ENCODE peak calls at places on chromosomes 3 and 15, in nine cellular contexts. A is CD4-positive, alpha-beta memory T cell; Z is body of pancreas; B is ovary; K is fibroblast of lung; G is endodermal cell; H is neural progenitor cell; E is SJSA1; F is upper lobe of left lung. M is an unnamed sample. For H3K4me1 and H3K9me3, the result is how much of the 10 kb centered on the place peaks cover.

GRCh38 chr15:70772402-70772801 is 9.0 kb upstream of the UACA start:
- DNase-seq in E (no peak), G (no peak), K (no peak), A (no peak), Z (no peak), B (no peak), H (no peak), F (no peak), M (no peak)

GRCh38 chr3:22372292-22372949 is 621.4 kb upstream of the ZNF385D start:
- DNase-seq in Z (no peak), F (peak), B (no peak), A (no peak), G (peak), K (peak), E (no peak), H (peak), M (peak)

GRCh38 chr3:40044487-40044886 is 235.1 kb downstream of the MYRIP start:
- DNase-seq in E (no peak), A (no peak), F (no peak), H (no peak), G (no peak), Z (no peak), K (peak), B (no peak), M (no peak)

GRCh38 chr15:74301583-74302374 is 65.7 kb downstream of the CCDC33 start:
- DNase-seq in E (no peak), B (no peak), G (no peak), K (no peak), Z (no peak), F (no peak), H (peak), A (no peak), M (no peak)

GRCh38 chr3:187610926-187611545 is 59.2 kb downstream of the SST start:
- DNase-seq in E (no peak), K (peak), F (no peak), G (no peak), H (no peak), Z (no peak), B (no peak), A (no peak), M (no peak)

GRCh38 chr3:131795382-131796085 is 239.3 kb downstream of the CPNE4 start:
- DNase-seq in A (no peak), H (no peak), B (no peak), G (no peak), K (peak), F (no peak), Z (peak), E (no peak), M (no peak)

GRCh38 chr15:93694038-93694437 is 537.3 kb upstream of the MCTP2 start:
- DNase-seq in H (no peak), A (no peak), B (no peak), E (no peak), Z (no peak), K (no peak), G (no peak), F (no peak), M (no peak)

GRCh38 chr3:172699070-172699469 is 11.8 kb downstream of the NCEH1 start:
- DNase-seq in A (no peak), E (no peak), K (no peak), G (no peak), F (no peak), B (no peak), H (no peak), Z (no peak), M (no peak)

GRCh38 chr3:132342183-132342582 is 25.0 kb downstream of the ACP3 start:
- DNase-seq in G (no peak), B (no peak), Z (no peak), K (no peak), F (no peak), E (no peak), H (peak), A (no peak), M (no peak)

GRCh38 chr15:24856397-24857093 is 98.2 kb upstream of the SNRPN start:
- DNase-seq in K (peak), F (peak), G (peak), B (no peak), E (no peak), A (no peak), H (peak), Z (no peak), M (peak)

GRCh38 chr3:9401986-9402385 is 4.6 kb downstream of the SETD5 start:
- DNase-seq in A (no peak), H (peak), Z (no peak), G (no peak), F (no peak), E (no peak), K (no peak), B (no peak), M (no peak)
- H3K4me1 ChIP-seq in A (half or more), H (half or more), Z (half or more), G (under half), F (under half), E (under half), K (under half), B (under half), M (half or more)

DNA sequence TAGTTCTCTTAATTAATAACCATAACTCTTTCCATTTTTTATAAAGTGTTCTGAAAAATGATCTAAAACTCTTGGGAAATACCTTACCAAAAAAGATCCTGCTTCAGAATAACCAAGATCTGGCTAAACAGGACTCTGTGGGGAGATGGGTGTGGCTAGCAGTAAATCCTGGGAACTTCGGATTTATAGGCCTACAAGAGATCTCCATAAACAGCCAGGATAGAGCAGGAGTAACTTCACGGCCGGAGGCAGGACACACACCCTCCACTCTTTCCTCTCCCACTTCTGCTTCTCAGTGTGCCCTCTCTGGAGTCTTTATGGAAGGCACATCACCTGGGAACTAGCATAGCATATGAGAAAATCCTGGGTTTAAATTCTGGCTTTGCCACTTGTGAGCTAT is 309.4 kb upstream of the SOX2 start:
- DNase-seq in H (no peak), E (no peak), B (no peak), Z (no peak), K (no peak), G (no peak), A (no peak), F (no peak), M (no peak)
- H3K4me3 ChIP-seq in H (no peak), E (no peak), B (no peak), Z (no peak), K (no peak), G (no peak), A (no peak), F (no peak), M (no peak)

GRCh38 chr15:48761393-48762158 is 49.3 kb downstream of the CEP152 start:
- DNase-seq in H (no peak), K (no peak), A (no peak), G (no peak), Z (no peak), F (no peak), E (no peak), B (no peak), M (no peak)
- H3K9me3 ChIP-seq in H (under half), K (under half), A (under half), G (under half), Z (under half), F (under half), E (under half), B (under half), M (under half)

GRCh38 chr15:52368402-52368801 is 72.8 kb upstream of the MYO5C start:
- DNase-seq in A (no peak), B (no peak), K (peak), G (no peak), F (no peak), E (no peak), Z (no peak), H (no peak), M (no peak)

GRCh38 chr15:52369455-52369854 is 73.9 kb upstream of the MYO5C start:
- DNase-seq in E (no peak), B (no peak), Z (no peak), H (no peak), A (no peak), K (no peak), G (no peak), F (no peak), M (no peak)

GRCh38 chr15:52370010-52370409 is 74.4 kb upstream of the MYO5C start:
- DNase-seq in F (no peak), E (no peak), Z (no peak), B (no peak), A (no peak), G (no peak), H (no peak), K (peak), M (no peak)

GRCh38 chr15:52369030-52369429 is 73.4 kb upstream of the MYO5C start:
- DNase-seq in H (no peak), K (no peak), B (no peak), F (no peak), Z (no peak), G (no peak), E (no peak), A (no peak), M (no peak)
- H3K4me1 ChIP-seq in H (under half), K (under half), B (under half), F (under half), Z (under half), G (under half), E (under half), A (under half), M (under half)

DNA sequence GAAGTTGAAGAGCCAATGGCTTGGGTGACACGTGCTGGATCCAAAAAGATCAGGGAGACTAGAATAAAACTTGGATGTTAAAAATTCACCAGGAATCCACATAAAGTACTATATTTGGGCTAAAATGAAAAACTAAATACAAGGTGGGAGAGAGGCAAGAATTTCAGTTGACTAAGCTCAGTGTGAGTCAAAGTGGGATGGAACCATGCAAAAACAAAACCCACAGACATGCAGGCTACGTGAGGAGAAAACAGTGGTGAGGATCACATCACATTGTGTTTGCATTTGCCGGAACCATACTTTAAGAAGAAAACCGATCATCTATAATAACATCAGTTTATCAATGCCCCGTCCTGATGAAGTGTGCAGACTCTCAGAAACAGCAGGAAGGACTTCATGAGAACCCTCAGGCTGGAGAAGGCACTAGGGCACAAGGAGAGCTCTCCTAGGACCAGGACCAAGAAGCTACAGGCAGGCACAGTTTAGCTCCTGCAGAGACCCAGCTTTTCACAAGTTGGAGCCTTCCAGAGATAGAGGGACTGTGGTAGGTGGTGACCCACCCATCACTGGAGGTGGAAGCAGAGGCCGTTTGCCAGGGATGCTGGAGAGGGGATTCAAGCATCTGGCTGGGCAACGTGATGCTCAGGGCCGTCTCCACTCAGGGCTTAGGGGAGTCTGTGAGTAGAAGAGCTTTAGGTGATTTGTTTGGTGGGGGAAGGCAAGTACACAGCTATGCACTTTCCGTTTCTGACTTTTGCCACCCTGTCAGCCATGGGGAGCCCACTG is 29.0 kb upstream of the NR2E3 start:
- DNase-seq in H (no peak), A (no peak), G (no peak), E (no peak), K (peak), F (no peak), Z (no peak), B (no peak), M (no peak)
- H3K4me3 ChIP-seq in H (no peak), A (no peak), G (no peak), E (no peak), K (no peak), F (no peak), Z (no peak), B (no peak), M (no peak)

GRCh38 chr15:21267686-21268395 is 172.5 kb downstream of the POTEB3 start:
- DNase-seq in A (no peak), K (no peak), Z (no peak), B (no peak), H (no peak), F (no peak), E (no peak), G (no peak), M (no peak)
- H3K9me3 ChIP-seq in A (under half), K (under half), Z (under half), B (under half), H (half or more), F (under half), E (under half), G (half or more), M (under half)